ENCODE peak calls at places on chromosomes 6 and 20, in five cellular contexts. S is MM.1S, N is mesothelial cell of epicardium, U is heart left ventricle, T is RWPE1. J is an unnamed sample.
A peak's percentile ranks its signal among the peaks of the same experiment; 100 is the strongest.

GRCh38 chr6:161273356-161273751 is 507 bp downstream of the AGPAT4 start:
- DNase-seq in S (no peak), N (no peak), U (no peak), T (peak; percentile 9), J (peak; percentile 19)

GRCh38 chr6:151289399-151290007 is 49.7 kb downstream of the AKAP12 start:
- DNase-seq in S (peak; percentile 21), N (no peak), U (no peak), T (no peak), J (no peak)

GRCh38 chr20:24419786-24420185 is 49.6 kb upstream of the SYNDIG1 start:
- DNase-seq in S (no peak), N (no peak), U (no peak), T (no peak), J (no peak)

GRCh38 chr20:36311854-36312723 is 6.0 kb downstream of the DLGAP4 start:
- DNase-seq in S (no peak), N (no peak), U (no peak), T (no peak), J (peak; percentile 6)

GRCh38 chr6:122482750-122483080 is 11.1 kb upstream of the SERINC1 start:
- DNase-seq in S (no peak), N (no peak), U (no peak), T (no peak), J (no peak)

GRCh38 chr6:151391471-151392428 is at the start of gene ZBTB2:
- DNase-seq in S (peak; percentile 49), N (peak; percentile 56), U (peak; percentile 76), T (peak; percentile 53), J (peak; percentile 79)

GRCh38 chr6:104212977-104213696 is 646.6 kb downstream of the HACE1 start:
- DNase-seq in S (no peak), N (no peak), U (no peak), T (no peak), J (no peak)

GRCh38 chr6:24980507-24981384 is 45.0 kb upstream of the RIPOR2 start:
- DNase-seq in S (no peak), N (no peak), U (no peak), T (no peak), J (no peak)

GRCh38 chr6:10521104-10521808 is at the start of gene GCNT2:
- DNase-seq in S (no peak), N (no peak), U (no peak), T (peak; percentile 22), J (no peak)

GRCh38 chr6:112571486-112571885 is 224.4 kb downstream of the RFPL4B start:
- DNase-seq in S (no peak), N (no peak), U (peak; percentile 23), T (no peak), J (no peak)

GRCh38 chr6:44117397-44118128 is 9.7 kb downstream of the MRPL14 start:
- DNase-seq in S (peak; percentile 36), N (no peak), U (no peak), T (peak; percentile 62), J (no peak)

GRCh38 chr6:116218866-116219265 is 35.0 kb downstream of the TSPYL4 start:
- DNase-seq in S (no peak), N (no peak), U (no peak), T (no peak), J (no peak)

GRCh38 chr20:32244150-32244823 is 33.2 kb upstream of the KIF3B start:
- DNase-seq in S (no peak), N (no peak), U (no peak), T (no peak), J (no peak)

GRCh38 chr6:155678361-155678760 is 222.7 kb upstream of the NOX3 start:
- DNase-seq in S (no peak), N (no peak), U (no peak), T (no peak), J (no peak)

GRCh38 chr6:14038636-14039035 is 78.9 kb upstream of the CD83 start:
- DNase-seq in S (no peak), N (no peak), U (no peak), T (no peak), J (no peak)

GRCh38 chr20:36573798-36574277 is 441 bp downstream of the TGIF2 start:
- DNase-seq in S (peak; percentile 45), N (peak; percentile 40), U (peak; percentile 58), T (no peak), J (peak; percentile 79)

GRCh38 chr6:10875026-10875425 is 6.8 kb downstream of the GCM2 start:
- DNase-seq in S (no peak), N (no peak), U (no peak), T (no peak), J (no peak)

GRCh38 chr6:33874136-33874535 is 70.3 kb upstream of the MLN start:
- DNase-seq in S (no peak), N (no peak), U (no peak), T (no peak), J (no peak)

GRCh38 chr6:101226677-101227135 is 166.8 kb upstream of the GRIK2 start:
- DNase-seq in S (peak; percentile 29), N (no peak), U (no peak), T (peak; percentile 17), J (peak; percentile 2)

GRCh38 chr6:43203029-43203717 is 21.2 kb downstream of the CUL9 start:
- DNase-seq in S (no peak), N (no peak), U (no peak), T (no peak), J (no peak)

GRCh38 chr6:103672169-103672568 is 1187.5 kb downstream of the HACE1 start:
- DNase-seq in S (peak; percentile 27), N (no peak), U (no peak), T (no peak), J (no peak)

GRCh38 chr20:18837710-18838109 is 24.1 kb downstream of the SCP2D1 start:
- DNase-seq in S (no peak), N (no peak), U (no peak), T (no peak), J (no peak)

GRCh38 chr6:89433637-89434499 is 916 bp downstream of the ANKRD6 start:
- DNase-seq in S (peak; percentile 36), N (no peak), U (peak; percentile 23), T (no peak), J (peak; percentile 70)

GRCh38 chr6:137241481-137242011 is 22.4 kb upstream of the IFNGR1 start:
- DNase-seq in S (no peak), N (no peak), U (no peak), T (no peak), J (no peak)

GRCh38 chr20:46621492-46621891 is 29.8 kb downstream of the SLC13A3 start:
- DNase-seq in S (no peak), N (no peak), U (no peak), T (no peak), J (no peak)

GRCh38 chr20:24701668-24702067 is 232.2 kb downstream of the SYNDIG1 start:
- DNase-seq in S (no peak), N (no peak), U (no peak), T (no peak), J (no peak)

GRCh38 chr6:116572162-116572561 is 858 bp downstream of the RWDD1 start:
- DNase-seq in S (peak; percentile 29), N (no peak), U (no peak), T (peak; percentile 44), J (peak; percentile 41)

GRCh38 chr20:21534453-21534852 is 20.6 kb upstream of the NKX2-2 start:
- DNase-seq in S (peak; percentile 30), N (no peak), U (no peak), T (no peak), J (no peak)

GRCh38 chr20:21527908-21528307 is 14.0 kb upstream of the NKX2-2 start:
- DNase-seq in S (no peak), N (no peak), U (no peak), T (no peak), J (no peak)

GRCh38 chr20:21528870-21529269 is 15.0 kb upstream of the NKX2-2 start:
- DNase-seq in S (no peak), N (no peak), U (no peak), T (no peak), J (no peak)

GRCh38 chr20:21526776-21527175 is 12.9 kb upstream of the NKX2-2 start:
- DNase-seq in S (no peak), N (no peak), U (no peak), T (no peak), J (no peak)

GRCh38 chr20:21529863-21530262 is 16.0 kb upstream of the NKX2-2 start:
- DNase-seq in S (peak; percentile 27), N (no peak), U (no peak), T (no peak), J (peak; percentile 39)
- TF ChIP-seq CTCF in S (peak; percentile 67), N (no peak), U (no peak), T (no peak), J (peak; percentile 6)

GRCh38 chr6:123635567-123635966 is 1.2 kb downstream of the TRDN start:
- DNase-seq in S (no peak), N (no peak), U (no peak), T (no peak), J (no peak)
- TF ChIP-seq CTCF in S (no peak), N (no peak), U (no peak), T (no peak), J (no peak)

DNA sequence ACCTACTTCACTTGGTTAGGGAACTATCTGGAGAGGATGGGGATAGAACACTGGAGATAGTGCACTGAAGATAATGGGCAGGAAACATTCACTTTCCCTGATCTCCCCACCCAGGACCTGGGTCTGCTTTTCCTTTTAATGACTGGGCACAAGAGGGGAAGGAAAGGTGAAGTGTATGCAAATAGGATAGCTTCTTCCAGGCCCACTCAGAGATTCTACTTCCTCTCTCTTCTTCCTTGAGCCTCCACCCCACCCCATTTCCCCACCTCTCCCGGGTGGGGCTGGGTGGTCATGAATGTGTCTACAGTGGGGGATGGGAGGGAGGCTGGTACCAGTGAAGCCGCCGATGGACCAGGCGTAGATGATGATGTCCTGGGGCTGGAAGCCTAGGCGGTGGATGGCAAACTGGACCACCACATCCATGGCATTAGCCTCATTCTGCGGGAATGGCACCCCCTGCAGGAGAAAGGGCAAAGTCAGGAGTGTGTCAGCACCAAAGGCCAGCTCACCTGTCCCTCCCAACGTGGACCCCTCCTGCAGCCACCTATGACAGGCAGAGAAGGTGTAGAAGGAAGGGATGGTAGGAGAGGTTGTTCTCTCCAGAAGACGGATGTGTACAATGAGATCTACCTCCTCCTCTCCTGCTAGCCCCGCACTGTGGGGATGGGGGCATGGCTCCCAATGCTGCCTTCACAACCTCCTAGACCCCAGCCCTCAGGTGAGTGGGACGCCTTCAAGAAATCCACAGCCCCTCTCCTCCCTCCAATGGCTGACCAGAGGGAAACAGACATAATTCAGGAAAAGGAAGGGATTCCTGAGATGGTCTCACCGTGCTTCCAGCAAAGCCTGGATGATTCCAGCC is 8.6 kb upstream of the LY6G5C start:
- DNase-seq in S (no peak), N (no peak), U (no peak), T (no peak), J (no peak)
- TF ChIP-seq CTCF in S (peak; percentile 52), N (no peak), U (no peak), T (no peak), J (no peak)

DNA sequence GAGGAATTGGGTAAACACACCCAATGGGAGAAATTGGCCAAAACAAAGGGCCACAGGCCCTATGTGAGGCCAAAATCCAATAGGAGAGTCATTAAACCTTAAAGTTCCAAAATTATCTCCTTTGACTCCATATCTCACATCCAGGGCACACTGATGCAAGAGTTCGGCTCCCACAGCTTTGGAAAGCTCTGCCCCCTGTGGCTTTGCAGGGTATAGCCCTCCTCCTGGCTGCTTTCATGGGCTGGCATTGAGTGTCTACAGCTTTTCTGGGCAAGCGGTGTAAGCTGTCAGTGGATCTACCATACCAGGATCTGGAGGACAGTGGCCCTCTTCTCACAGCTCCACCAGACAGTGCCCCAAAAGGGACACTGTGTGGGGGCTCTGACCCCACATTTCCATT is 160.5 kb downstream of the ADGRG6 start:
- DNase-seq in S (no peak), N (no peak), U (no peak), T (no peak), J (no peak)
- TF ChIP-seq CTCF in S (no peak), N (no peak), U (no peak), T (no peak), J (no peak)

J was measured in GM20000.